ENCODE peak calls at places on chromosomes 1 and 21, in six cellular contexts. I is IMR-90; S is hepatic stellate cell; L is NCI-H1092; T is stimulated activated CD8-positive, alpha-beta memory T cell treated with anti-CD3 and anti-CD28 coated beads, Interleukin-4, amount 100 ng/mL, for 24 hours; N is iPS-NIHi11. Y is an unnamed sample.

GRCh38 chr1:10046356-10047085 is 13.8 kb downstream of the UBE4B start:
- DNase-seq in I (no peak), S (no peak), L (no peak), T (no peak), N (no peak), Y (no peak)

GRCh38 chr1:183780159-183780558 is 24.8 kb upstream of the RGL1 start:
- DNase-seq in I (no peak), S (no peak), L (no peak), T (no peak), N (no peak), Y (no peak)

GRCh38 chr1:206687915-206688442 is 3.3 kb downstream of the MAPKAPK2 start:
- DNase-seq in I (peak; percentile 67), S (no peak), L (no peak), T (no peak), N (peak; percentile 46), Y (no peak)

GRCh38 chr1:164223378-164223777 is 335.6 kb upstream of the PBX1 start:
- DNase-seq in I (no peak), S (no peak), L (peak; percentile 2), T (no peak), N (no peak), Y (no peak)

GRCh38 chr1:248630551-248630950 is 4.3 kb downstream of the OR2T11 start:
- DNase-seq in I (no peak), S (no peak), L (no peak), T (no peak), N (no peak), Y (no peak)

GRCh38 chr1:36085686-36086526 is 2.0 kb downstream of the TEKT2 start:
- DNase-seq in I (no peak), S (no peak), L (no peak), T (no peak), N (no peak), Y (no peak)

GRCh38 chr21:37574751-37575150 is 208.2 kb downstream of the DYRK1A start:
- DNase-seq in I (no peak), S (no peak), L (no peak), T (no peak), N (no peak), Y (no peak)

GRCh38 chr1:2483026-2483425 is 6.9 kb downstream of the PLCH2 start:
- DNase-seq in I (no peak), S (no peak), L (no peak), T (no peak), N (no peak), Y (no peak)

GRCh38 chr1:162552684-162553252 is 8.8 kb upstream of the UAP1 start:
- DNase-seq in I (no peak), S (no peak), L (no peak), T (no peak), N (no peak), Y (no peak)

GRCh38 chr1:41490911-41491310 is 6.4 kb upstream of the EDN2 start:
- DNase-seq in I (no peak), S (no peak), L (no peak), T (no peak), N (no peak), Y (no peak)

GRCh38 chr1:8202182-8202905 is 115.6 kb upstream of the SLC45A1 start:
- DNase-seq in I (peak; percentile 97), S (peak; percentile 96), L (no peak), T (no peak), N (peak; percentile 51), Y (peak; percentile 78)

GRCh38 chr1:97044159-97044760 is 322.7 kb downstream of the PTBP2 start:
- DNase-seq in I (no peak), S (no peak), L (no peak), T (no peak), N (no peak), Y (no peak)

GRCh38 chr1:163565171-163565570 is 243.4 kb downstream of the NUF2 start:
- DNase-seq in I (no peak), S (no peak), L (no peak), T (no peak), N (no peak), Y (no peak)